ENCODE peak calls at places on chromosomes 16 and 17, in six cellular contexts. V is stimulated activated CD8-positive, alpha-beta memory T cell treated with anti-CD3 and anti-CD28 coated beads, Interleukin-7, amount 100 ng/mL, for 24 hours; T is T-helper 1 cell; C is left ventricle myocardium inferior; P is effector memory CD8-positive, alpha-beta T cell; G is HuH-7. O is an unnamed sample.

GRCh38 chr16:66070140-66070887 is 296.2 kb upstream of the CDH5 start:
- DNase-seq in V (no peak), T (no peak), C (peak), P (no peak), G (no peak), O (no peak)

GRCh38 chr17:74373838-74374606 is 6.7 kb downstream of the GPR142 start:
- DNase-seq in V (no peak), T (no peak), C (peak), P (no peak), G (peak), O (no peak)

GRCh38 chr17:19386276-19386863 is 620 bp downstream of the MFAP4 start:
- DNase-seq in V (no peak), T (no peak), C (peak), P (no peak), G (no peak), O (no peak)

GRCh38 chr16:9008335-9009260 is 44.9 kb upstream of the USP7 start:
- DNase-seq in V (peak), T (peak), C (peak), P (peak), G (peak), O (peak)

GRCh38 chr17:17416007-17416399 is 60.8 kb upstream of the MED9 start:
- DNase-seq in V (no peak), T (no peak), C (no peak), P (no peak), G (peak), O (peak)

GRCh38 chr17:74408262-74408661 is 23.6 kb upstream of the GPRC5C start:
- DNase-seq in V (no peak), T (no peak), C (no peak), P (no peak), G (peak), O (no peak)

GRCh38 chr16:25158401-25158800 is 46.9 kb downstream of the LCMT1 start:
- DNase-seq in V (no peak), T (no peak), C (no peak), P (no peak), G (no peak), O (no peak)

GRCh38 chr16:57146735-57147134 is 39.1 kb downstream of the PSME3IP1 start:
- DNase-seq in V (no peak), T (no peak), C (no peak), P (no peak), G (peak), O (no peak)

GRCh38 chr16:14041164-14041563 is 30.0 kb upstream of the MRTFB start:
- DNase-seq in V (no peak), T (no peak), C (no peak), P (no peak), G (no peak), O (no peak)

GRCh38 chr17:339193-340061 is 13.2 kb downstream of the RPH3AL start:
- DNase-seq in V (no peak), T (no peak), C (no peak), P (no peak), G (no peak), O (no peak)

GRCh38 chr16:74623214-74623842 is 16.4 kb upstream of the GLG1 start:
- DNase-seq in V (no peak), T (no peak), C (no peak), P (peak), G (peak), O (peak)

GRCh38 chr16:75323928-75324327 is 72.5 kb upstream of the BCAR1 start:
- DNase-seq in V (no peak), T (no peak), C (no peak), P (no peak), G (no peak), O (no peak)

GRCh38 chr17:28916302-28916934 is 13.5 kb upstream of the DHRS13 start:
- DNase-seq in V (no peak), T (no peak), C (no peak), P (peak), G (peak), O (peak)

GRCh38 chr17:6853764-6854442 is 22.4 kb upstream of the TEKT1 start:
- DNase-seq in V (no peak), T (no peak), C (no peak), P (no peak), G (peak), O (no peak)

GRCh38 chr16:8660841-8661301 is 13.5 kb upstream of the ABAT start:
- DNase-seq in V (no peak), T (peak), C (peak), P (peak), G (peak), O (peak)

GRCh38 chr17:68509151-68510057 is 2.8 kb upstream of the PRKAR1A start:
- DNase-seq in V (no peak), T (no peak), C (peak), P (no peak), G (no peak), O (no peak)

GRCh38 chr17:39603304-39604016 is 4.3 kb downstream of the NEUROD2 start:
- DNase-seq in V (no peak), T (no peak), C (no peak), P (no peak), G (no peak), O (no peak)

O was measured in T47D.